ENCODE peak calls at places on chromosomes 2 and 18, in six cellular contexts. One of them, this sample, is unnamed.

GRCh38 chr2:109174214-109174613 is 45.2 kb downstream of the SH3RF3 start:
- DNase-seq in AG04450: no peak
- DNase-seq in IMR-90: no peak
- DNase-seq in CD8-positive, alpha-beta T cell: no peak
- DNase-seq in cardiac fibroblast: no peak
- DNase-seq in progenitor cell of endocrine pancreas: no peak
- DNase-seq in this sample: no peak

GRCh38 chr2:74777161-74777900 is 56.6 kb upstream of the HK2 start:
- DNase-seq in AG04450: no peak
- DNase-seq in IMR-90: no peak
- DNase-seq in CD8-positive, alpha-beta T cell: no peak
- DNase-seq in cardiac fibroblast: no peak
- DNase-seq in progenitor cell of endocrine pancreas: no peak
- DNase-seq in this sample: no peak

GRCh38 chr2:45173513-45173912 is 164.3 kb upstream of the SIX2 start:
- DNase-seq in AG04450: peak
- DNase-seq in IMR-90: peak
- DNase-seq in CD8-positive, alpha-beta T cell: no peak
- DNase-seq in cardiac fibroblast: peak
- DNase-seq in progenitor cell of endocrine pancreas: no peak
- DNase-seq in this sample: no peak

GRCh38 chr2:138919336-138919735 is 139.1 kb upstream of the NXPH2 start:
- DNase-seq in AG04450: no peak
- DNase-seq in IMR-90: no peak
- DNase-seq in CD8-positive, alpha-beta T cell: no peak
- DNase-seq in cardiac fibroblast: no peak
- DNase-seq in progenitor cell of endocrine pancreas: no peak
- DNase-seq in this sample: peak

GRCh38 chr2:222933458-222933857 is 72.6 kb downstream of the ACSL3 start:
- DNase-seq in AG04450: no peak
- DNase-seq in IMR-90: no peak
- DNase-seq in CD8-positive, alpha-beta T cell: no peak
- DNase-seq in cardiac fibroblast: no peak
- DNase-seq in progenitor cell of endocrine pancreas: no peak
- DNase-seq in this sample: no peak

GRCh38 chr2:110657721-110658305 is 20.1 kb downstream of the BUB1 start:
- DNase-seq in AG04450: no peak
- DNase-seq in IMR-90: no peak
- DNase-seq in CD8-positive, alpha-beta T cell: no peak
- DNase-seq in cardiac fibroblast: no peak
- DNase-seq in progenitor cell of endocrine pancreas: no peak
- DNase-seq in this sample: no peak

GRCh38 chr2:189613077-189613636 is 32.6 kb upstream of the SLC40A1 start:
- DNase-seq in AG04450: peak
- DNase-seq in IMR-90: peak
- DNase-seq in CD8-positive, alpha-beta T cell: no peak
- DNase-seq in cardiac fibroblast: peak
- DNase-seq in progenitor cell of endocrine pancreas: no peak
- DNase-seq in this sample: no peak

GRCh38 chr2:235142588-235142987 is 190.8 kb downstream of the SH3BP4 start:
- DNase-seq in AG04450: no peak
- DNase-seq in IMR-90: no peak
- DNase-seq in CD8-positive, alpha-beta T cell: no peak
- DNase-seq in cardiac fibroblast: no peak
- DNase-seq in progenitor cell of endocrine pancreas: no peak
- DNase-seq in this sample: no peak

GRCh38 chr18:69865656-69866241 is 81.9 kb downstream of the CD226 start:
- DNase-seq in AG04450: no peak
- DNase-seq in IMR-90: no peak
- DNase-seq in CD8-positive, alpha-beta T cell: no peak
- DNase-seq in cardiac fibroblast: no peak
- DNase-seq in progenitor cell of endocrine pancreas: no peak
- DNase-seq in this sample: no peak

GRCh38 chr2:238719641-238720040 is 128.2 kb upstream of the TWIST2 start:
- DNase-seq in AG04450: no peak
- DNase-seq in IMR-90: no peak
- DNase-seq in CD8-positive, alpha-beta T cell: no peak
- DNase-seq in cardiac fibroblast: no peak
- DNase-seq in progenitor cell of endocrine pancreas: no peak
- DNase-seq in this sample: no peak

GRCh38 chr2:53770264-53770663 is 2.7 kb downstream of the CHAC2 start:
- DNase-seq in AG04450: no peak
- DNase-seq in IMR-90: no peak
- DNase-seq in CD8-positive, alpha-beta T cell: no peak
- DNase-seq in cardiac fibroblast: no peak
- DNase-seq in progenitor cell of endocrine pancreas: no peak
- DNase-seq in this sample: no peak

GRCh38 chr18:6605115-6605869 is 124.2 kb upstream of the ARHGAP28 start:
- DNase-seq in AG04450: no peak
- DNase-seq in IMR-90: peak
- DNase-seq in CD8-positive, alpha-beta T cell: no peak
- DNase-seq in cardiac fibroblast: no peak
- DNase-seq in progenitor cell of endocrine pancreas: no peak
- DNase-seq in this sample: no peak

GRCh38 chr2:108324531-108325256 is 36.0 kb downstream of the SULT1C2 start:
- DNase-seq in AG04450: no peak
- DNase-seq in IMR-90: peak
- DNase-seq in CD8-positive, alpha-beta T cell: no peak
- DNase-seq in cardiac fibroblast: peak
- DNase-seq in progenitor cell of endocrine pancreas: no peak
- DNase-seq in this sample: no peak

GRCh38 chr18:10497350-10497749 is 28.5 kb upstream of the NAPG start:
- DNase-seq in AG04450: no peak
- DNase-seq in IMR-90: no peak
- DNase-seq in CD8-positive, alpha-beta T cell: no peak
- DNase-seq in cardiac fibroblast: peak
- DNase-seq in progenitor cell of endocrine pancreas: no peak
- DNase-seq in this sample: no peak

GRCh38 chr18:63869851-63870250 is 17.7 kb upstream of the SERPINB2 start:
- DNase-seq in AG04450: no peak
- DNase-seq in IMR-90: peak
- DNase-seq in CD8-positive, alpha-beta T cell: no peak
- DNase-seq in cardiac fibroblast: peak
- DNase-seq in progenitor cell of endocrine pancreas: no peak
- DNase-seq in this sample: no peak

GRCh38 chr2:215882689-215883088 is 130.7 kb downstream of the MREG start:
- DNase-seq in AG04450: no peak
- DNase-seq in IMR-90: peak
- DNase-seq in CD8-positive, alpha-beta T cell: no peak
- DNase-seq in cardiac fibroblast: peak
- DNase-seq in progenitor cell of endocrine pancreas: no peak
- DNase-seq in this sample: no peak

GRCh38 chr2:8457620-8458255 is 224.1 kb upstream of the ID2 start:
- DNase-seq in AG04450: no peak
- DNase-seq in IMR-90: no peak
- DNase-seq in CD8-positive, alpha-beta T cell: no peak
- DNase-seq in cardiac fibroblast: no peak
- DNase-seq in progenitor cell of endocrine pancreas: no peak
- DNase-seq in this sample: no peak

GRCh38 chr18:73670046-73670445 is 477.6 kb downstream of the FBXO15 start:
- DNase-seq in AG04450: no peak
- DNase-seq in IMR-90: no peak
- DNase-seq in CD8-positive, alpha-beta T cell: no peak
- DNase-seq in cardiac fibroblast: no peak
- DNase-seq in progenitor cell of endocrine pancreas: no peak
- DNase-seq in this sample: no peak

GRCh38 chr2:74328573-74328972 is 14.6 kb downstream of the SLC4A5 start:
- DNase-seq in AG04450: no peak
- DNase-seq in IMR-90: no peak
- DNase-seq in CD8-positive, alpha-beta T cell: no peak
- DNase-seq in cardiac fibroblast: no peak
- DNase-seq in progenitor cell of endocrine pancreas: no peak
- DNase-seq in this sample: no peak

GRCh38 chr2:159921752-159922404 is 123.9 kb upstream of the CD302 start:
- DNase-seq in AG04450: no peak
- DNase-seq in IMR-90: peak
- DNase-seq in CD8-positive, alpha-beta T cell: peak
- DNase-seq in cardiac fibroblast: peak
- DNase-seq in progenitor cell of endocrine pancreas: peak
- DNase-seq in this sample: peak

GRCh38 chr18:53551868-53552426 is 672.5 kb downstream of the MBD2 start:
- DNase-seq in AG04450: no peak
- DNase-seq in IMR-90: no peak
- DNase-seq in CD8-positive, alpha-beta T cell: no peak
- DNase-seq in cardiac fibroblast: no peak
- DNase-seq in progenitor cell of endocrine pancreas: no peak
- DNase-seq in this sample: peak

GRCh38 chr2:138364554-138365162 is 136.9 kb upstream of the SPOPL start:
- DNase-seq in AG04450: no peak
- DNase-seq in IMR-90: peak
- DNase-seq in CD8-positive, alpha-beta T cell: no peak
- DNase-seq in cardiac fibroblast: peak
- DNase-seq in progenitor cell of endocrine pancreas: no peak
- DNase-seq in this sample: no peak

GRCh38 chr2:184628051-184628450 is 29.7 kb downstream of the ZNF804A start:
- DNase-seq in AG04450: no peak
- DNase-seq in IMR-90: no peak
- DNase-seq in CD8-positive, alpha-beta T cell: no peak
- DNase-seq in cardiac fibroblast: no peak
- DNase-seq in progenitor cell of endocrine pancreas: no peak
- DNase-seq in this sample: no peak

GRCh38 chr2:78023356-78023755 is 501.2 kb upstream of the LRRTM4 start:
- DNase-seq in AG04450: no peak
- DNase-seq in IMR-90: no peak
- DNase-seq in CD8-positive, alpha-beta T cell: no peak
- DNase-seq in cardiac fibroblast: no peak
- DNase-seq in progenitor cell of endocrine pancreas: no peak
- DNase-seq in this sample: no peak
- TF ChIP-seq CTCF in AG04450: no peak
- TF ChIP-seq CTCF in IMR-90: no peak
- TF ChIP-seq CTCF in CD8-positive, alpha-beta T cell: no peak
- TF ChIP-seq CTCF in cardiac fibroblast: no peak
- TF ChIP-seq CTCF in progenitor cell of endocrine pancreas: no peak
- TF ChIP-seq CTCF in this sample: no peak

DNA sequence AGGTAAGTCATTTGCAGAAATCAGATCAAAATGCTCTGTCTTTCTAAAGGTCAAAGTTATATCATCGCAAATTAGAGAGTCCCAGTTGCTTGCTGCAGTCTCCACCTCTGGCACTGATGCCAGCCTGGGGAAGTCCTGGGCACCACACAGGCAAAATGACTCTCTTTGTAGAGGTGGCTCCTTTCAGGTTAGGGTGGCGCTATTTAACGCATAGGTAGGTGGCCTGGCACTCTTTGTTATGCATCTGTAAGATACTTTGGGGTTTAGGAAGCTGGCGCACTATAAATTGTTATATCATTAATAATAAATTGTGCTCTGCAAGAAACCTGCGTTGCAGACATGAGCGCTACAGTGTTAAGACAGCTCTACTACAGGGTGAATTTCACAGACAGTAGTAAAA is 268.5 kb downstream of the ICOS start:
- DNase-seq in AG04450: no peak
- DNase-seq in IMR-90: no peak
- DNase-seq in CD8-positive, alpha-beta T cell: no peak
- DNase-seq in cardiac fibroblast: no peak
- DNase-seq in progenitor cell of endocrine pancreas: no peak
- DNase-seq in this sample: no peak
- TF ChIP-seq CTCF in AG04450: no peak
- TF ChIP-seq CTCF in IMR-90: no peak
- TF ChIP-seq CTCF in CD8-positive, alpha-beta T cell: no peak
- TF ChIP-seq CTCF in cardiac fibroblast: no peak
- TF ChIP-seq CTCF in progenitor cell of endocrine pancreas: no peak
- TF ChIP-seq CTCF in this sample: no peak

DNA sequence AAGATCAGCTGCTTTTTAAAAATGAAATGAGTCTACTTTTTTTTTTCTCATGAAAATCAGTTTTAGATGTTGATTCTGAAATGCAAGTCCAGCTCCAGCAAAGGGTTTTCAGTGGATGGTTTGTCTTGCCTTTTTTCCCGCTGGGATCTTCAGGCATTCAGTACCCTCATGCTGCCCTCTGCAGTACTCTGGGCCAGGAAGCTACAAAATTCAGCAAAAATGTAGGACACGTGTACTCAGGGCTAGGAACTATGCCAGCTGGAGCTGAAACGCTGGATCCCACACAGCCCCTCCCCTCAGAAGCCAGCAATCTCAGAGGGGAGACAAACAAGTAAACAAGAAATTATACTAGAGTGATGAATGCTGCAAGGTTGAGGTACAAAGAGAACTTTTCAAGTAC is 97.3 kb downstream of the MMADHC start:
- DNase-seq in AG04450: no peak
- DNase-seq in IMR-90: no peak
- DNase-seq in CD8-positive, alpha-beta T cell: no peak
- DNase-seq in cardiac fibroblast: no peak
- DNase-seq in progenitor cell of endocrine pancreas: no peak
- DNase-seq in this sample: no peak
- TF ChIP-seq CTCF in AG04450: peak
- TF ChIP-seq CTCF in IMR-90: no peak
- TF ChIP-seq CTCF in CD8-positive, alpha-beta T cell: no peak
- TF ChIP-seq CTCF in cardiac fibroblast: no peak
- TF ChIP-seq CTCF in progenitor cell of endocrine pancreas: no peak
- TF ChIP-seq CTCF in this sample: no peak

GRCh38 chr2:144519934-144520717 is at the start of gene ZEB2:
- DNase-seq in AG04450: no peak
- DNase-seq in IMR-90: peak
- DNase-seq in CD8-positive, alpha-beta T cell: no peak
- DNase-seq in cardiac fibroblast: peak
- DNase-seq in progenitor cell of endocrine pancreas: no peak
- DNase-seq in this sample: peak
- TF ChIP-seq CTCF in AG04450: peak
- TF ChIP-seq CTCF in IMR-90: peak
- TF ChIP-seq CTCF in CD8-positive, alpha-beta T cell: peak
- TF ChIP-seq CTCF in cardiac fibroblast: peak
- TF ChIP-seq CTCF in progenitor cell of endocrine pancreas: no peak
- TF ChIP-seq CTCF in this sample: peak

This sample was measured in nephron progenitor cell.